ENCODE peak calls at places on chromosomes 3 and 15, in nine cellular contexts. Q is SW 1271; U is central memory CD4-positive, alpha-beta T cell; G is AG10803; T is lower lobe of right lung; W is heart left ventricle; R is astrocyte of the spinal cord; I is IMR-90; J is M059J. N is an unnamed sample.

GRCh38 chr3:77370413-77370812 is 330.5 kb downstream of the ROBO2 start:
- DNase-seq in R (peak), W (no peak), J (peak), U (no peak), Q (no peak), G (peak), I (peak), T (no peak), N (peak)

GRCh38 chr3:129144786-129145185 is 16.1 kb downstream of the ISY1 start:
- DNase-seq in U (no peak), R (no peak), W (no peak), Q (no peak), T (no peak), J (no peak), I (no peak), G (no peak), N (no peak)

GRCh38 chr3:105976211-105976610 is 107.4 kb upstream of the CBLB start:
- DNase-seq in J (no peak), T (no peak), W (no peak), I (peak), Q (no peak), U (no peak), G (no peak), R (no peak), N (no peak)

GRCh38 chr3:156233875-156234274 is 113.5 kb downstream of the KCNAB1 start:
- DNase-seq in T (no peak), J (peak), W (no peak), R (no peak), Q (no peak), I (peak), G (peak), U (no peak), N (peak)

GRCh38 chr3:168002786-168003368 is 92.8 kb downstream of the GOLIM4 start:
- DNase-seq in G (peak), T (no peak), R (peak), Q (no peak), U (no peak), W (no peak), I (peak), J (peak), N (peak)

GRCh38 chr15:94412979-94413741 is 181.8 kb downstream of the MCTP2 start:
- DNase-seq in G (peak), I (peak), J (peak), W (no peak), R (peak), T (no peak), Q (no peak), U (no peak), N (peak)

GRCh38 chr15:96087180-96087886 is 243.2 kb upstream of the NR2F2 start:
- DNase-seq in G (no peak), J (no peak), Q (no peak), U (no peak), I (no peak), W (no peak), T (no peak), R (no peak), N (no peak)

GRCh38 chr3:150699068-150699635 is 4.6 kb downstream of the ERICH6 start:
- DNase-seq in T (no peak), I (peak), G (peak), W (no peak), Q (no peak), U (no peak), R (peak), J (peak), N (peak)

GRCh38 chr3:138921316-138922292 is 25.3 kb downstream of the FOXL2 start:
- DNase-seq in W (no peak), Q (no peak), T (no peak), J (peak), U (no peak), G (peak), I (peak), R (peak), N (peak)

GRCh38 chr15:71812966-71813722 is 2.8 kb downstream of the NR2E3 start:
- DNase-seq in U (no peak), R (no peak), W (no peak), I (no peak), J (no peak), Q (no peak), T (no peak), G (peak), N (no peak)

GRCh38 chr3:168249048-168249538 is 153.4 kb upstream of the GOLIM4 start:
- DNase-seq in I (peak), R (peak), J (peak), Q (peak), T (no peak), G (no peak), U (no peak), W (no peak), N (peak)

GRCh38 chr3:46359748-46360509 is 6.0 kb downstream of the CCR2 start:
- DNase-seq in U (no peak), J (peak), Q (no peak), R (peak), T (no peak), I (peak), W (no peak), G (peak), N (peak)

GRCh38 chr3:4584537-4585249 is 91.5 kb downstream of the ITPR1 start:
- DNase-seq in W (peak), I (peak), T (no peak), R (peak), Q (no peak), J (peak), G (no peak), U (peak), N (no peak)

GRCh38 chr3:170565495-170565894 is 20.4 kb downstream of the SLC7A14 start:
- DNase-seq in W (peak), T (no peak), U (no peak), R (peak), J (peak), I (no peak), G (no peak), Q (no peak), N (no peak)

GRCh38 chr3:124034016-124034808 is 42.3 kb upstream of the ROPN1 start:
- DNase-seq in T (peak), J (peak), Q (no peak), G (no peak), R (peak), W (peak), I (no peak), U (no peak), N (peak)

GRCh38 chr3:141255864-141256263 is 24.2 kb downstream of the PXYLP1 start:
- DNase-seq in J (peak), I (no peak), U (peak), W (peak), Q (no peak), R (no peak), T (no peak), G (peak), N (no peak)

GRCh38 chr3:122789585-122790273 is 3.9 kb downstream of the HSPBAP1 start:
- DNase-seq in R (no peak), W (no peak), T (no peak), Q (no peak), U (no peak), G (no peak), J (no peak), I (no peak), N (no peak)

GRCh38 chr3:129859272-129859671 is 34.2 kb downstream of the TMCC1 start:
- DNase-seq in W (no peak), U (no peak), J (no peak), Q (no peak), R (no peak), T (no peak), I (no peak), G (no peak), N (no peak)